ENCODE peak calls at places on chromosomes 5 and 9, in four cellular contexts. L, C, W and Z are unnamed samples.

GRCh38 chr9:127180457-127181314 is 58.3 kb upstream of the ANGPTL2 start:
- DNase-seq in L (no peak), C (peak), W (peak), Z (peak)

GRCh38 chr5:140324834-140325195 is 21.6 kb downstream of the HBEGF start:
- DNase-seq in L (peak), C (no peak), W (no peak), Z (no peak)

GRCh38 chr9:110947645-110948044 is 90.6 kb downstream of the LPAR1 start:
- DNase-seq in L (no peak), C (no peak), W (no peak), Z (no peak)

GRCh38 chr5:66554211-66554610 is 42.0 kb upstream of the MAST4 start:
- DNase-seq in L (no peak), C (no peak), W (no peak), Z (no peak)

GRCh38 chr9:129702563-129702962 is 37.1 kb downstream of the PRRX2 start:
- DNase-seq in L (peak), C (no peak), W (no peak), Z (no peak)

GRCh38 chr5:9498541-9499497 is 47.1 kb downstream of the SEMA5A start:
- DNase-seq in L (peak), C (peak), W (no peak), Z (no peak)

GRCh38 chr5:32642276-32643002 is 57.1 kb downstream of the SUB1 start:
- DNase-seq in L (peak), C (no peak), W (no peak), Z (no peak)

GRCh38 chr5:150765019-150765788 is 6.4 kb upstream of the DCTN4 start:
- DNase-seq in L (no peak), C (no peak), W (no peak), Z (no peak)

GRCh38 chr5:30368064-30368463 is 825.4 kb upstream of the CDH6 start:
- DNase-seq in L (no peak), C (no peak), W (no peak), Z (no peak)

GRCh38 chr5:24163091-24163490 is 481.7 kb downstream of the CDH10 start:
- DNase-seq in L (peak), C (no peak), W (no peak), Z (no peak)

GRCh38 chr9:28155067-28155466 is 581.8 kb upstream of the C9orf72 start:
- DNase-seq in L (no peak), C (peak), W (no peak), Z (no peak)

GRCh38 chr9:35646583-35647265 is 4.0 kb downstream of the SIT1 start:
- DNase-seq in L (peak), C (peak), W (peak), Z (peak)

GRCh38 chr5:74667396-74667795 is 17.6 kb upstream of the HEXB start:
- DNase-seq in L (no peak), C (no peak), W (no peak), Z (no peak)

GRCh38 chr5:81450940-81451339 is 57.0 kb upstream of the ACOT12 start:
- DNase-seq in L (peak), C (no peak), W (no peak), Z (no peak)

GRCh38 chr5:39100301-39100850 is 26.2 kb upstream of the RICTOR start:
- DNase-seq in L (no peak), C (no peak), W (no peak), Z (no peak)

GRCh38 chr9:94108584-94108983 is 24.3 kb downstream of the PTPDC1 start:
- DNase-seq in L (peak), C (no peak), W (peak), Z (no peak)

GRCh38 chr5:109105631-109106267 is 304.0 kb downstream of the PJA2 start:
- DNase-seq in L (peak), C (no peak), W (peak), Z (no peak)

GRCh38 chr9:94945191-94946144 is 219.0 kb downstream of the AOPEP start:
- DNase-seq in L (peak), C (peak), W (peak), Z (no peak)

GRCh38 chr5:4366628-4367027 is 771.0 kb downstream of the IRX1 start:
- DNase-seq in L (no peak), C (no peak), W (no peak), Z (no peak)

GRCh38 chr9:89225587-89225986 is 47.0 kb upstream of the SHC3 start:
- DNase-seq in L (peak), C (no peak), W (no peak), Z (no peak)

GRCh38 chr9:33146298-33146697 is 20.8 kb downstream of the B4GALT1 start:
- DNase-seq in L (no peak), C (no peak), W (no peak), Z (no peak)

GRCh38 chr5:121497176-121497575 is 354.5 kb upstream of the FTMT start:
- DNase-seq in L (peak), C (no peak), W (no peak), Z (no peak)

GRCh38 chr5:155872801-155873200 is 454.2 kb upstream of the SGCD start:
- DNase-seq in L (peak), C (no peak), W (no peak), Z (no peak)

GRCh38 chr9:122374885-122375420 is 4.1 kb downstream of the PTGS1 start:
- DNase-seq in L (peak), C (peak), W (peak), Z (no peak)

GRCh38 chr9:122376791-122377190 is 6.0 kb downstream of the PTGS1 start:
- DNase-seq in L (no peak), C (no peak), W (no peak), Z (no peak)

GRCh38 chr9:122379340-122379739 is 8.5 kb downstream of the PTGS1 start:
- DNase-seq in L (peak), C (no peak), W (no peak), Z (no peak)

GRCh38 chr9:122378236-122378635 is 7.4 kb downstream of the PTGS1 start:
- DNase-seq in L (no peak), C (no peak), W (no peak), Z (no peak)

GRCh38 chr9:122377241-122378164 is 6.7 kb downstream of the PTGS1 start:
- DNase-seq in L (peak), C (no peak), W (no peak), Z (no peak)
- TF ChIP-seq CTCF in L (no peak), C (no peak), W (no peak), Z (no peak)

GRCh38 chr9:69158471-69158870 is 15.6 kb upstream of the TJP2 start:
- DNase-seq in L (no peak), C (no peak), W (no peak), Z (no peak)
- TF ChIP-seq CTCF in L (no peak), C (no peak), W (no peak), Z (no peak)

DNA sequence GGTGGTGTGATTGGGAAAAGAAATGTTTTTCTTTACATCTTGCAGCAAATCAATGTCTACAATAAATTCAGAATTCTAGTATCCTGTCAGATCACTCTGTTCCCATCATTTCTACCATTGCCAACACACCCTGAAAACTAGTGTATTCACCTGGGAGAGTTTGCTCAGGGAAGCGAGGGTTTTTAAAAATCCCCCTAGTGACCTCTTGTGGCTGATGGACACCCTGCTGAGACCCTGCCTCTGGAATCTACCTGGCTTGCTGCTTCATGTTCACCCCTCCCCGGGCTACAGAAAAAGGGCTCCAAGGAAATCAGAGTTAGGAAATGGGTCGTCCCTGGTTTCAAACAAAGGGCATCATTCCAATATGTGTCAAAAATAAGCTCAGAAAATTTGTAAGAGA is 21.4 kb upstream of the ALDOB start:
- DNase-seq in L (no peak), C (no peak), W (no peak), Z (no peak)
- TF ChIP-seq CTCF in L (no peak), C (no peak), W (no peak), Z (no peak)

GRCh38 chr9:134827993-134828392 is 52.6 kb upstream of the FCN2 start:
- DNase-seq in L (no peak), C (no peak), W (no peak), Z (no peak)
- TF ChIP-seq CTCF in L (no peak), C (no peak), W (no peak), Z (no peak)

GRCh38 chr9:136856541-136857141 is 4.5 kb downstream of the MAMDC4 start:
- DNase-seq in L (no peak), C (peak), W (peak), Z (no peak)
- TF ChIP-seq CTCF in L (no peak), C (no peak), W (no peak), Z (no peak)

DNA sequence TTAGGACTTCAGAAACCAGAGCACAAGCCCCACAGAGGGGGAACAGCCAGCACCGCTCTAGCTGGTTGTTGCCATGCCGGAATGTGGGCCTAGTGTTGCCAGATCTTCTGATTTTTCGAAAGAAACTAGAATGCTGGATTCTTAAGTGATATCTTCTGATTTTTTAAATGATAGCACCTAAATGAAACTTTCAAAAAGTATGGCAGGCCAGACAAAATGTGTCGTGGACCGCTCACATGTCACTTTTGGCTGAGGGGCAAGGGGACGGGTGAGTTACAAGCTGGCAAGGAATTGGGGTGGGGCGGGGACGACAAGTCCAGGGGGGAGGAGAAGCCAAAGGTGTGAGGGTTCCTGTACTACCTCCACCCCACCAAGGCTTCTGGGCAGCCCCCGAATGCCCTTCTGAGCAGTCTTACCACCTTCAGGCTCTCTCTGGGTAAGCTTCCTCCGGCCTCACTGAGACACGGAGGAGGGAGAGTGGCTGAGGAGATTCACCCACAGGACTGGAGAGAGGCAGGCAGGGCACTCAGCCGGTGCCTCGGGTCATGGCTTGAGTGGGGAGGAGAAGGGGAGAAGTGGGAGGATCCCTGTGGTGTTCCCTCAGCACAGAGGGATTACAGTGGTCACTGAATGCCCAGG is 10.3 kb downstream of the B4GALT7 start:
- DNase-seq in L (no peak), C (no peak), W (no peak), Z (no peak)
- TF ChIP-seq CTCF in L (no peak), C (no peak), W (no peak), Z (no peak)

DNA sequence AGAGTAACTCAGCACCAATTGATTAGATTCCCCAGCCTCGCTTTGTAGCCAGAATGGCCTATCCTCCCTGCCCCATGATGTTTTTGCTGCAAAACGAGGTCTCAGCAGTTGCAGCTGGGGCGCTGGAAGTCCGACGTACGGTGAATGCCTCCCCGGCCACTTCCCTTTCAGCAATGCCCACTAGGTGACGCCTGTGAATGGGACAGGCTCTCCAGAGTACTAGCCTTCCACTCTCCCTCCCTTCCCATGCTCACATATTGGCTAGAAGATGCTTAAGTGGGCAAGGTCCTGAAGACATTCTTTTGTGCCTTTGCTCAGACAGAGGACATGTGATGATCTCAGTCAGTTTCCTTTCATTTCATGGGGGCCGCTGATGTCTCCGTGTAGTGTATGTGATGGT is 50.8 kb downstream of the DMRT2 start:
- DNase-seq in L (peak), C (peak), W (peak), Z (no peak)
- TF ChIP-seq CTCF in L (peak), C (peak), W (peak), Z (peak)

GRCh38 chr9:135040892-135041291 is 46.6 kb upstream of the OLFM1 start:
- DNase-seq in L (no peak), C (no peak), W (no peak), Z (no peak)
- TF ChIP-seq CTCF in L (no peak), C (no peak), W (no peak), Z (no peak)

GRCh38 chr5:12704955-12705354 is 800.7 kb upstream of the CTNND2 start:
- DNase-seq in L (no peak), C (no peak), W (no peak), Z (no peak)
- TF ChIP-seq CTCF in L (no peak), C (no peak), W (no peak), Z (peak)

DNA sequence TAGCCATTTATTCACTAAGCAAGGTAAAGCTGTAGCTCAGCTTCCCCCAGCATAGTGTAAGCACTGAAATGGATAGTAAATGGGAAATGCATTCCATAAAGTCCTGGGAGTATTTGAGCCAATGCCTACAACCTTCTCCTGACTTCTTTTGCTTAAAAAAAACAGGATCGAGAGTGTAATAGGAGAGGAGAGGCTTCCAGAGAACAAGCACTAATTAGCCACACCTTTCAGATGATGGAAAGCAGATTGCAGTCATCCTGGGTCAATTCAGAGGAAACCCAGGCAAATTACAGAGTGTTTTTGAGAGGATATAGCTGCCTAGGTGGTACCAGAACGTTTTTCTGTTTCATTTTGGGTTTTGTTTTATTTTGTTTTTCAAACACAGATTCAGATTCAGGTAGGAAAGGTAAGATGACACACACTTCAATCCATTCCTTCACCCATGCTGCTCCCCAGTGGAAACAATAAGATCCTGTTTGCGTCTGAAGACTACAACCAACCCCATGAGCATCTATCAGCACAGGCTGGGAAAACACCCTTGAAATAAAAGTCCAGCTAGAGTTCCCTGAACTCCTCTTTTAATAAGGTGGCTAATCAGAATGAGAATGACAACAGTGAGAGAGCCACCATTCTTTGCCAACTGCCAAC is 95.6 kb downstream of the RFK start:
- DNase-seq in L (peak), C (no peak), W (no peak), Z (no peak)
- TF ChIP-seq CTCF in L (no peak), C (no peak), W (no peak), Z (no peak)